ENCODE peak calls at places on chromosomes 4 and X, in four cellular contexts. M is NAMALWA; Z is IMR-90; H is Jurkat, Clone E6-1. F is an unnamed sample.
A peak's percentile ranks its signal among the peaks of the same experiment; 100 is the strongest.

GRCh38 chrX:806586-806985 is 176.0 kb downstream of the SHOX start:
- DNase-seq in M (no peak), H (no peak), Z (no peak), F (no peak)

GRCh38 chrX:148417934-148418333 is 82.5 kb upstream of the AFF2 start:
- DNase-seq in H (no peak), Z (no peak), M (no peak), F (no peak)

GRCh38 chr4:68905598-68906237 is 45.9 kb downstream of the UGT2A3 start:
- DNase-seq in H (no peak), M (no peak), Z (no peak), F (no peak)

GRCh38 chrX:152912121-152912520 is 14.3 kb downstream of the ZNF185 start:
- DNase-seq in M (peak; percentile 56), H (no peak), Z (no peak), F (no peak)

GRCh38 chr4:22473268-22473667 is 42.6 kb downstream of the ADGRA3 start:
- DNase-seq in Z (peak; percentile 75), M (no peak), H (no peak), F (peak; percentile 66)

GRCh38 chr4:158172558-158173258 is at the start of gene GASK1B:
- DNase-seq in H (peak; percentile 26), M (peak; percentile 73), Z (peak; percentile 64), F (peak; percentile 69)

GRCh38 chr4:23614284-23614892 is 275.5 kb downstream of the PPARGC1A start:
- DNase-seq in M (peak; percentile 40), Z (peak; percentile 1), H (peak; percentile 39), F (no peak)

GRCh38 chr4:165493359-165493758 is 114.6 kb downstream of the CPE start:
- DNase-seq in H (peak; percentile 52), M (peak; percentile 62), Z (peak; percentile 38), F (peak; percentile 61)

GRCh38 chr4:1403591-1404572 is 2.4 kb downstream of the NKX1-1 start:
- DNase-seq in Z (no peak), M (no peak), H (no peak), F (no peak)

GRCh38 chrX:154441984-154442707 is 1.8 kb upstream of the FAM50A start:
- DNase-seq in Z (no peak), H (no peak), M (no peak), F (no peak)

GRCh38 chrX:130443883-130444282 is 42.1 kb downstream of the RBMX2 start:
- DNase-seq in M (no peak), H (no peak), Z (no peak), F (no peak)

GRCh38 chr4:48259748-48260147 is 9.9 kb downstream of the TEC start:
- DNase-seq in H (no peak), Z (no peak), M (no peak), F (no peak)

GRCh38 chrX:47608130-47608810 is 11.4 kb downstream of the SYN1 start:
- DNase-seq in M (no peak), H (no peak), Z (no peak), F (no peak)

GRCh38 chr4:141637565-141637964 is 1.2 kb downstream of the IL15 start:
- DNase-seq in M (no peak), Z (no peak), H (no peak), F (no peak)

GRCh38 chr4:128782875-128783614 is 26.5 kb upstream of the JADE1 start:
- DNase-seq in Z (peak; percentile 58), M (no peak), H (no peak), F (peak; percentile 69)

GRCh38 chr4:89283226-89283974 is 24.2 kb downstream of the GPRIN3 start:
- DNase-seq in H (no peak), Z (no peak), M (no peak), F (peak; percentile 11)

GRCh38 chr4:31613946-31614623 is 893.9 kb downstream of the PCDH7 start:
- DNase-seq in H (peak; percentile 3), Z (no peak), M (no peak), F (no peak)

GRCh38 chrX:101190736-101191135 is 28.9 kb upstream of the DRP2 start:
- DNase-seq in H (no peak), M (no peak), Z (peak; percentile 34), F (no peak)

GRCh38 chrX:153885208-153885787 is 675 bp downstream of the L1CAM start:
- DNase-seq in H (no peak), Z (no peak), M (no peak), F (no peak)

GRCh38 chrX:149996515-149996914 is 58.2 kb upstream of the EOLA2 start:
- DNase-seq in H (no peak), M (no peak), Z (no peak), F (no peak)

GRCh38 chrX:31279359-31279758 is 207.5 kb upstream of the FTHL17 start:
- DNase-seq in Z (peak; percentile 26), M (no peak), H (no peak), F (peak; percentile 12)

GRCh38 chr4:1176398-1177273 is 4.3 kb upstream of the SPON2 start:
- DNase-seq in H (no peak), M (no peak), Z (no peak), F (no peak)

GRCh38 chrX:31499120-31499519 is 427.3 kb upstream of the FTHL17 start:
- DNase-seq in M (no peak), H (no peak), Z (peak; percentile 42), F (peak; percentile 62)

GRCh38 chr4:160319868-160320260 is 1217.0 kb downstream of the RAPGEF2 start:
- DNase-seq in H (no peak), M (no peak), Z (no peak), F (no peak)

GRCh38 chr4:48651869-48652447 is 128.1 kb downstream of the FRYL start:
- DNase-seq in Z (peak; percentile 28), M (no peak), H (no peak), F (no peak)

GRCh38 chrX:25524150-25524549 is 508.4 kb upstream of the ARX start:
- DNase-seq in H (no peak), M (no peak), Z (peak; percentile 33), F (peak; percentile 28)

GRCh38 chr4:99847362-99847976 is 30.8 kb downstream of the DAPP1 start:
- DNase-seq in H (no peak), Z (no peak), M (peak; percentile 46), F (no peak)

GRCh38 chr4:113784497-113785254 is 23.1 kb upstream of the CAMK2D start:
- DNase-seq in M (no peak), Z (peak; percentile 99), H (no peak), F (peak; percentile 92)

GRCh38 chr4:33924239-33924638 is 2320.1 kb downstream of the ARAP2 start:
- DNase-seq in Z (peak; percentile 37), M (no peak), H (no peak), F (no peak)

GRCh38 chr4:21795091-21795490 is 153.5 kb downstream of the KCNIP4 start:
- DNase-seq in Z (peak; percentile 18), M (no peak), H (peak; percentile 85), F (peak; percentile 55)

GRCh38 chrX:39675619-39676018 is 422.1 kb downstream of the BCOR start:
- DNase-seq in H (no peak), Z (no peak), M (no peak), F (no peak)

GRCh38 chr4:53532521-53532920 is 58.8 kb downstream of the LNX1 start:
- DNase-seq in H (no peak), M (no peak), Z (peak; percentile 53), F (no peak)

F was measured in brain microvascular endothelial cell.